ENCODE peak calls at places on chromosome 5, in eight cellular contexts. N is fibroblast of lung, P is SK-N-SH, Y is HepG2, O is MM.1S, G is neuronal stem cell, C is HCT116, M is IMR-90. J is an unnamed sample. For H3K4me1, the result is how much of the 10 kb centered on the place peaks cover.

GRCh38 chr5:37836173-37837100 is 3.4 kb downstream of the GDNF start:
- DNase-seq in C (no peak), G (no peak), O (no peak), M (peak), P (peak), Y (no peak), N (peak), J (no peak)

GRCh38 chr5:172452398-172453205 is 1.7 kb downstream of the SH3PXD2B start:
- DNase-seq in N (peak), C (peak), P (peak), G (no peak), M (peak), Y (no peak), O (no peak), J (no peak)

GRCh38 chr5:34574976-34575467 is 81.1 kb upstream of the RAI14 start:
- DNase-seq in Y (no peak), O (no peak), G (no peak), C (no peak), N (no peak), M (no peak), P (no peak), J (no peak)

GRCh38 chr5:131109540-131110255 is 55.4 kb downstream of the HINT1 start:
- DNase-seq in G (peak), C (peak), M (peak), O (peak), P (peak), Y (peak), N (peak), J (peak)

GRCh38 chr5:62720036-62720441 is 141.4 kb downstream of the LRRC70 start:
- DNase-seq in N (peak), G (no peak), O (peak), C (peak), Y (peak), M (peak), P (peak), J (peak)

GRCh38 chr5:141747152-141747640 is 65.2 kb upstream of the ARAP3 start:
- DNase-seq in N (peak), G (peak), Y (no peak), C (peak), O (no peak), M (peak), P (peak), J (no peak)

GRCh38 chr5:88954511-88954910 is 71.5 kb upstream of the MEF2C start:
- DNase-seq in M (no peak), P (no peak), G (no peak), C (no peak), O (no peak), Y (no peak), N (peak), J (no peak)

GRCh38 chr5:73519531-73520283 is 21.5 kb downstream of the BTF3 start:
- DNase-seq in N (peak), G (peak), P (peak), O (peak), M (peak), Y (peak), C (peak), J (peak)

GRCh38 chr5:80711216-80711615 is 56.4 kb upstream of the DHFR start:
- DNase-seq in O (no peak), P (no peak), G (no peak), M (no peak), Y (no peak), C (no peak), N (no peak), J (no peak)

GRCh38 chr5:105677291-105677690 is 1993.4 kb downstream of the EFNA5 start:
- DNase-seq in P (no peak), O (no peak), N (peak), G (no peak), M (peak), Y (no peak), C (no peak), J (no peak)

GRCh38 chr5:1431896-1432295 is 13.3 kb downstream of the SLC6A3 start:
- DNase-seq in O (no peak), Y (no peak), P (no peak), C (no peak), M (no peak), N (no peak), G (no peak), J (no peak)

GRCh38 chr5:171534009-171534895 is 114.8 kb downstream of the FGF18 start:
- DNase-seq in O (no peak), P (no peak), C (no peak), Y (no peak), M (no peak), G (no peak), N (peak), J (no peak)

GRCh38 chr5:122419195-122419894 is 107.3 kb downstream of the SNCAIP start:
- DNase-seq in N (no peak), M (no peak), C (no peak), P (no peak), Y (no peak), G (no peak), O (no peak), J (no peak)

GRCh38 chr5:59709346-59709821 is 184.1 kb downstream of the PDE4D start:
- DNase-seq in M (no peak), O (no peak), P (no peak), G (no peak), Y (no peak), C (no peak), N (peak), J (no peak)

GRCh38 chr5:159735749-159736660 is 180.3 kb upstream of the ADRA1B start:
- DNase-seq in M (no peak), O (no peak), N (peak), P (no peak), Y (no peak), G (no peak), C (no peak), J (no peak)

GRCh38 chr5:81254886-81255285 is 21.8 kb downstream of the CKMT2 start:
- DNase-seq in Y (no peak), P (no peak), O (no peak), N (no peak), C (no peak), G (no peak), M (no peak), J (no peak)

GRCh38 chr5:119022017-119022745 is 33.8 kb upstream of the DTWD2 start:
- DNase-seq in N (peak), P (peak), Y (no peak), G (no peak), C (no peak), O (peak), M (peak), J (no peak)

GRCh38 chr5:89276566-89277305 is 393.8 kb upstream of the MEF2C start:
- DNase-seq in C (no peak), Y (no peak), P (no peak), N (peak), G (no peak), O (no peak), M (peak), J (no peak)

GRCh38 chr5:130323804-130324454 is 419.7 kb downstream of the CHSY3 start:
- DNase-seq in N (peak), C (no peak), P (no peak), O (peak), M (no peak), Y (no peak), G (no peak), J (no peak)

GRCh38 chr5:59565551-59565950 is 328.0 kb downstream of the PDE4D start:
- DNase-seq in Y (no peak), O (no peak), M (no peak), C (no peak), P (no peak), N (no peak), G (no peak), J (no peak)

GRCh38 chr5:136057401-136057951 is 28.7 kb downstream of the TGFBI start:
- DNase-seq in M (peak), P (no peak), O (no peak), G (no peak), C (no peak), Y (no peak), N (peak), J (no peak)

GRCh38 chr5:9392625-9393024 is 153.2 kb downstream of the SEMA5A start:
- DNase-seq in P (no peak), O (no peak), C (no peak), Y (no peak), G (no peak), M (peak), N (no peak), J (no peak)

GRCh38 chr5:127074466-127074865 is 1.2 kb upstream of the C5orf63 start:
- DNase-seq in Y (no peak), O (no peak), C (no peak), P (no peak), G (no peak), M (no peak), N (peak), J (no peak)

GRCh38 chr5:38809388-38810359 is 36.1 kb upstream of the OSMR start:
- DNase-seq in O (peak), Y (peak), G (peak), C (peak), P (peak), M (peak), N (peak), J (peak)

GRCh38 chr5:132074091-132074771 is 642 bp downstream of the CSF2 start:
- DNase-seq in C (no peak), Y (no peak), G (no peak), P (no peak), M (no peak), O (no peak), N (no peak), J (no peak)

GRCh38 chr5:141814064-141814982 is 63.9 kb downstream of the PCDH1 start:
- DNase-seq in M (no peak), G (peak), C (peak), N (no peak), Y (peak), P (peak), O (no peak), J (peak)

GRCh38 chr5:75663621-75664285 is 52.5 kb downstream of the ANKDD1B start:
- DNase-seq in N (no peak), O (no peak), M (no peak), C (no peak), Y (no peak), P (no peak), G (no peak), J (no peak)

GRCh38 chr5:68533571-68534051 is 318.1 kb downstream of the PIK3R1 start:
- DNase-seq in C (no peak), M (no peak), O (no peak), Y (no peak), N (no peak), G (no peak), P (peak), J (no peak)

GRCh38 chr5:93078082-93079038 is 502.7 kb downstream of the NR2F1-AS1 start:
- DNase-seq in C (peak), Y (peak), M (peak), O (peak), G (no peak), N (peak), P (peak), J (no peak)

GRCh38 chr5:181217805-181218065 is 5.3 kb upstream of the TRIM41 start:
- DNase-seq in O (peak), C (no peak), Y (no peak), M (no peak), G (no peak), P (no peak), N (no peak), J (no peak)

GRCh38 chr5:126139773-126140172 is 283.4 kb upstream of the GRAMD2B start:
- DNase-seq in O (no peak), M (peak), Y (no peak), G (no peak), N (peak), C (no peak), P (no peak), J (no peak)

GRCh38 chr5:39194466-39195136 is 24.8 kb downstream of the FYB1 start:
- DNase-seq in Y (peak), O (no peak), G (no peak), N (peak), M (peak), C (no peak), P (no peak), J (no peak)

GRCh38 chr5:29720954-29721353 is 1472.5 kb upstream of the CDH6 start:
- DNase-seq in P (no peak), Y (peak), O (no peak), M (no peak), C (no peak), N (no peak), G (no peak), J (no peak)

GRCh38 chr5:164353155-164353554 is 847.7 kb downstream of the MAT2B start:
- DNase-seq in Y (no peak), C (no peak), P (peak), O (no peak), M (peak), G (no peak), N (peak), J (no peak)

GRCh38 chr5:14258840-14259239 is 115.7 kb downstream of the TRIO start:
- DNase-seq in M (no peak), P (no peak), C (no peak), Y (no peak), N (peak), G (peak), O (no peak), J (no peak)
- H3K9ac ChIP-seq in M (peak), P (no peak), C (no peak), Y (no peak), N (no peak), G (no peak), O (no peak), J (no peak)

GRCh38 chr5:19270153-19270552 is 717.8 kb downstream of the CDH18 start:
- DNase-seq in G (peak), N (no peak), Y (no peak), O (peak), C (no peak), M (no peak), P (no peak), J (no peak)
- H3K4me1 ChIP-seq in G (under half), N (under half), Y (under half), O (half or more), C (under half), M (under half), P (under half), J (under half)

DNA sequence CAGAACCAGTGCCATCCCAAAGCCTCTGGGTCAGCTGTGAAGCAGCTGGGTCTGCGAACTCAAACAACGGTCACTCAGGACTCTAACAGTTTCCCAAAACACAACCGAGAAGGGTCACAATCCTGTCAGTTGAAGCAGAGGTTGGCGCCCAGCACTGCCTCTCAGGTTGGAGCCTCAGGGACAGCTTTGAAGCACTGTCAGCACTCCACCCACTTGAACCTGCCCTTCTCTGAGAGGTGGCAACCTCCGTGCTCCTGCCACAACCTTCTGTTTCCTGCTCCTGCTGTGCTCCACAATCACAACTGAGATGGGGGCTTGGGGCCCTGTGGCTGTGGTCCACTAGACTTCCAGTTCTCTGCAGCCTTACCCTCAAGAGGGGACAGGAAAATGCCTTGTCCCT is 21.7 kb upstream of the LCP2 start:
- DNase-seq in M (no peak), C (no peak), O (no peak), G (no peak), Y (no peak), N (no peak), P (no peak), J (no peak)
- H2AFZ ChIP-seq in M (no peak), C (no peak), O (no peak), G (no peak), Y (no peak), N (no peak), P (no peak), J (no peak)

DNA sequence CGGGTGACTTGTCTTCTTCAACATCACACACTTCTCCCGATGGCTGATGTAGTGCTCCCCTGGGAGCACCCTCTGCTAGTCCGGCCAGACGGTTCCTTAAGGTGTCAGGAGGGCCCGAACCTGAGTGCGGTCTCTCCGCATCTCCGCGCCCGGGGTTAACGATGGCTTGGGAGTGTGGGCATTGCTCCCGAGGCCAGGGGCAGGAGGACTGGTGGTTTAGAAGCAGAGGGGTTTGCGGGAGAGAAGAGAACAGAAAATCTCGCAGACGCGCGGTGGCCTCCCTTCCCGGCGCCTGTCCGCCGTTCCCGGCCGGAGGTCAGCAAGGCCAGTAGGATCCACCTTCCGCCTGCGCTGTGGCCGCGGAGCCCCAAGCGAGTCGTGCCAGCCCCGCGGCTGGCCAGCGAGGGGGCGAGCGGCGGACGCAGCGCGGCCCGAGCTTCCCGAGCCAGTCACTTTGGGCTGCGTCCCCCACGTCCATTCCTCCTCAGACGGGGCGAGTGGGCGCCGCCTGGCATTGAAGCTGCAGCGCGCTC is 700 bp downstream of the CDO1 start:
- DNase-seq in C (no peak), M (no peak), Y (no peak), G (peak), P (peak), O (no peak), N (no peak), J (no peak)
- H3K9ac ChIP-seq in C (no peak), M (no peak), Y (peak), G (peak), P (no peak), O (no peak), N (no peak), J (no peak)

GRCh38 chr5:134530375-134531077 is 5.1 kb downstream of the JADE2 start:
- DNase-seq in O (no peak), P (no peak), Y (no peak), G (no peak), N (no peak), M (peak), C (no peak), J (no peak)
- H3K4me1 ChIP-seq in O (under half), P (under half), Y (under half), G (under half), N (under half), M (under half), C (under half), J (under half)

DNA sequence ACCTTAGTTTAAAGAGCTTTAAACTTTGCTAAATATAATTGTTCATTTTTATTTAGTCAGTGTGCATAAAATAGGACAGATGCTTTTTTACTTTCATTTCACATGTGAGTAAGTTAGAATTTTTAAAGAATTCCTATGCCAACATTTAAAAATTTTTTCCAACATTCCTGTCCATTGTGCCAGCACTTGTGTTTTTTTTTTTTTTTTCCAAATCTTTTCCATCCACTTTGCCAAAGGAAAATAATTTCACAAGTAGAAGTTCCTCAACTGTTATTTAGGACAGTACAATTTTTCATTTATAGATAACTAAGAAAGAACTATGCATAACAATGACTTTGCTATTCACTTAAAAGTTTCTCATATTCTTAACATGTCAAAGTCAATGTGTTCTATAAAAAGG is 189.5 kb downstream of the ADAMTS6 start:
- DNase-seq in C (no peak), O (no peak), G (no peak), M (no peak), P (no peak), Y (no peak), N (peak), J (no peak)
- H2AFZ ChIP-seq in C (no peak), O (no peak), G (no peak), M (no peak), P (no peak), Y (no peak), N (no peak), J (no peak)

GRCh38 chr5:95727764-95728191 is 3.4 kb upstream of the RHOBTB3 start:
- DNase-seq in P (peak), G (no peak), M (no peak), N (peak), Y (peak), O (peak), C (no peak), J (no peak)

GRCh38 chr5:95725937-95726810 is 5.0 kb upstream of the RHOBTB3 start:
- DNase-seq in G (no peak), N (peak), O (peak), M (peak), P (no peak), Y (no peak), C (no peak), J (no peak)

GRCh38 chr5:95725071-95725820 is 5.9 kb upstream of the RHOBTB3 start:
- DNase-seq in N (peak), P (no peak), O (no peak), M (no peak), Y (no peak), G (no peak), C (no peak), J (no peak)

GRCh38 chr5:95728494-95729114 is 2.5 kb upstream of the RHOBTB3 start:
- DNase-seq in M (no peak), Y (no peak), G (no peak), P (no peak), N (peak), C (no peak), O (no peak), J (no peak)

GRCh38 chr5:95726811-95727763 is 4.0 kb upstream of the RHOBTB3 start:
- DNase-seq in G (no peak), C (no peak), P (no peak), M (no peak), N (peak), Y (no peak), O (no peak), J (no peak)
- H3K9ac ChIP-seq in G (no peak), C (no peak), P (no peak), M (peak), N (no peak), Y (no peak), O (peak), J (no peak)

DNA sequence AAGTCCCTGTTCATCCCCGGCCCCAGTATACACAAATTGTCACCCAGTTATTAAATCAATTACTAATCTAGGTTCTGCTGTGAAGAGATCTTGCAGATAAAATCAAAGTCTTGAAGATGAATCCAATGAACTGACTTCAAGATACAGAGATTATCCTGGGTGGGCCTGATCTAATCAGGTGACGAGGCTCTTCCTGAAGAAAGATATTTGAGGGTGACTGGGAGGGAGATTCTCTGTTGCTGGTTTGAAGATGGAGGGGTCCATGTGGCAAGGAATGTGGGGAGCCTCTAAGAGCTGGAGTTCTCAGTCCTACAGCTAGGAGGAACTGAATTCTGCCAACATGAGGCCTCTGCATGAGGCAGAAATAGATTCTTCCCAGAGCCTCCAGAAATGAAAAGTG is 36.1 kb upstream of the ICE1 start:
- DNase-seq in N (no peak), C (no peak), G (no peak), M (no peak), O (no peak), P (no peak), Y (no peak), J (no peak)
- H3K4me1 ChIP-seq in N (under half), C (under half), G (under half), M (under half), O (under half), P (under half), Y (under half), J (under half)

J was measured in DND-41.